ENCODE peak calls at places on chromosomes 2 and 18, in seven cellular contexts. E is fibroblast of mammary gland, N is epithelial cell of prostate, R is 8988T, S is glutamatergic neuron, Y is NCI-H2171 treated with DMSO at 0.1 percent for 48 hours, A is NCI-H1417 treated with DMSO at 0.1 percent for 48 hours. X is an unnamed sample.

GRCh38 chr2:74938264-74938663 is 20.2 kb upstream of the POLE4 start:
- DNase-seq in E (no peak), N (no peak), R (no peak), S (no peak), Y (no peak), A (no peak), X (no peak)

GRCh38 chr2:145110668-145111067 is 590.7 kb upstream of the ZEB2 start:
- DNase-seq in E (no peak), N (no peak), R (no peak), S (no peak), Y (no peak), A (no peak), X (no peak)

GRCh38 chr2:231276986-231277385 is 78.6 kb downstream of the ARMC9 start:
- DNase-seq in E (no peak), N (no peak), R (no peak), S (no peak), Y (no peak), A (no peak), X (no peak)

GRCh38 chr2:165208094-165208493 is 4.2 kb upstream of the SCN3A start:
- DNase-seq in E (no peak), N (no peak), R (no peak), S (no peak), Y (no peak), A (no peak), X (no peak)

GRCh38 chr2:79564065-79564464 is 51.2 kb downstream of the CTNNA2 start:
- DNase-seq in E (no peak), N (no peak), R (no peak), S (no peak), Y (no peak), A (no peak), X (no peak)

GRCh38 chr2:210072922-210073509 is 70.6 kb downstream of the RPE start:
- DNase-seq in E (peak; percentile 62), N (no peak), R (no peak), S (no peak), Y (peak; percentile 8), A (no peak), X (peak; percentile 48)

GRCh38 chr2:44515416-44515815 is 153.7 kb downstream of the CAMKMT start:
- DNase-seq in E (peak; percentile 29), N (no peak), R (no peak), S (no peak), Y (no peak), A (no peak), X (no peak)

GRCh38 chr2:161412346-161412745 is 3.8 kb upstream of the TBR1 start:
- DNase-seq in E (peak; percentile 28), N (no peak), R (no peak), S (no peak), Y (peak; percentile 22), A (no peak), X (no peak)

GRCh38 chr18:74146756-74147155 is 878 bp downstream of the FBXO15 start:
- DNase-seq in E (no peak), N (no peak), R (no peak), S (no peak), Y (no peak), A (no peak), X (peak; percentile 4)

GRCh38 chr2:201369762-201370161 is 12.6 kb upstream of the FLACC1 start:
- DNase-seq in E (no peak), N (no peak), R (no peak), S (no peak), Y (no peak), A (no peak), X (no peak)

GRCh38 chr2:27753744-27754588 is 17.6 kb upstream of the MRPL33 start:
- DNase-seq in E (peak; percentile 82), N (no peak), R (no peak), S (peak; percentile 93), Y (peak; percentile 10), A (no peak), X (no peak)

GRCh38 chr18:54140641-54141040 is 83.8 kb downstream of the MBD2 start:
- DNase-seq in E (peak; percentile 92), N (no peak), R (no peak), S (no peak), Y (no peak), A (no peak), X (no peak)

GRCh38 chr18:58288922-58289797 is 245.1 kb downstream of the NEDD4L start:
- DNase-seq in E (no peak), N (no peak), R (no peak), S (no peak), Y (peak; percentile 77), A (no peak), X (no peak)

GRCh38 chr2:219724628-219725027 is 97.2 kb downstream of the SLC4A3 start:
- DNase-seq in E (peak; percentile 66), N (no peak), R (no peak), S (no peak), Y (no peak), A (no peak), X (no peak)

GRCh38 chr2:234165421-234165820 is 114.9 kb downstream of the SPP2 start:
- DNase-seq in E (no peak), N (no peak), R (no peak), S (no peak), Y (no peak), A (no peak), X (no peak)

GRCh38 chr18:5627756-5628511 is 84.1 kb upstream of the EPB41L3 start:
- DNase-seq in E (no peak), N (no peak), R (peak; percentile 25), S (no peak), Y (peak; percentile 14), A (no peak), X (no peak)

GRCh38 chr2:157747695-157748370 is 119.2 kb upstream of the ACVR1C start:
- DNase-seq in E (peak; percentile 92), N (peak; percentile 44), R (no peak), S (no peak), Y (no peak), A (no peak), X (no peak)

GRCh38 chr2:118858485-118859156 is 11.2 kb upstream of the EN1 start:
- DNase-seq in E (no peak), N (no peak), R (no peak), S (peak; percentile 34), Y (no peak), A (no peak), X (no peak)

X was measured in foreskin keratinocyte.